ENCODE peak calls at places on chromosomes 4 and X, in nine cellular contexts. N, S, G, I, D, Q, X, W and V are unnamed samples.
A peak's percentile ranks its signal among the peaks of the same experiment; 100 is the strongest.

GRCh38 chr4:126526335-126526734 is 1106.4 kb upstream of the INTU start:
- DNase-seq in Q (no peak), D (no peak), I (no peak), S (no peak), G (no peak), W (no peak), X (no peak), N (no peak), V (no peak)

GRCh38 chr4:80115368-80116181 is 42.5 kb upstream of the ANTXR2 start:
- DNase-seq in N (no peak), I (no peak), Q (no peak), W (no peak), S (no peak), X (no peak), G (no peak), D (no peak), V (no peak)

GRCh38 chr4:101806914-101807313 is 16.4 kb downstream of the BANK1 start:
- DNase-seq in D (no peak), W (peak; percentile 34), Q (no peak), I (no peak), S (no peak), N (no peak), X (peak; percentile 57), G (no peak), V (no peak)

GRCh38 chrX:13151806-13152510 is 107.5 kb upstream of the FAM9C start:
- DNase-seq in G (no peak), D (no peak), S (no peak), W (peak; percentile 33), N (no peak), X (no peak), Q (no peak), I (no peak), V (no peak)

GRCh38 chr4:105113800-105114199 is 32.9 kb upstream of the TET2 start:
- DNase-seq in S (no peak), G (no peak), I (no peak), N (no peak), D (no peak), Q (no peak), X (no peak), W (no peak), V (no peak)

GRCh38 chr4:576991-577498 is 950 bp upstream of the TMEM271 start:
- DNase-seq in S (no peak), X (no peak), D (no peak), Q (no peak), I (no peak), N (no peak), G (no peak), W (no peak), V (no peak)

GRCh38 chr4:14178421-14178820 is 550.9 kb upstream of the BOD1L1 start:
- DNase-seq in I (peak; percentile 68), G (no peak), Q (no peak), S (no peak), D (no peak), W (no peak), X (no peak), N (no peak), V (no peak)

GRCh38 chr4:91092398-91092955 is 965.3 kb downstream of the CCSER1 start:
- DNase-seq in W (no peak), X (peak; percentile 57), Q (no peak), G (no peak), N (no peak), D (no peak), I (peak; percentile 61), S (no peak), V (no peak)

GRCh38 chrX:11589573-11590110 is 76.1 kb downstream of the ARHGAP6 start:
- DNase-seq in Q (no peak), N (no peak), S (no peak), D (no peak), G (no peak), W (no peak), I (no peak), X (no peak), V (no peak)

GRCh38 chrX:79719568-79720231 is 294.9 kb upstream of the TBX22 start:
- DNase-seq in G (no peak), X (no peak), I (no peak), D (no peak), N (no peak), Q (no peak), S (no peak), W (no peak), V (no peak)

GRCh38 chr4:72352746-72353145 is 216.3 kb downstream of the ADAMTS3 start:
- DNase-seq in X (no peak), N (no peak), I (peak; percentile 88), S (peak; percentile 44), Q (no peak), D (no peak), W (no peak), G (no peak), V (no peak)

GRCh38 chrX:134244043-134244442 is 7.1 kb downstream of the CCDC160 start:
- DNase-seq in S (no peak), I (peak; percentile 81), N (no peak), X (no peak), Q (no peak), G (no peak), D (no peak), W (peak; percentile 4), V (no peak)

GRCh38 chrX:153944140-153944799 is at the start of gene RENBP:
- DNase-seq in N (no peak), G (no peak), I (no peak), D (peak; percentile 83), X (peak; percentile 43), W (no peak), S (no peak), Q (no peak), V (peak; percentile 68)

GRCh38 chr4:140569307-140569638 is 512 bp upstream of the UCP1 start:
- DNase-seq in G (no peak), X (no peak), W (no peak), Q (no peak), D (no peak), N (no peak), I (no peak), S (no peak), V (no peak)
- H3K4me3 ChIP-seq in G (peak overlapping the region; percentile 73), X (peak overlapping the region; percentile 27), W (peak overlapping the region; percentile 49), Q (no peak overlapping the region), D (peak overlapping the region; percentile 31), N (peak overlapping the region; percentile 35), I (peak overlapping the region; percentile 64), S (peak overlapping the region; percentile 35), V (peak overlapping the region; percentile 44)

DNA sequence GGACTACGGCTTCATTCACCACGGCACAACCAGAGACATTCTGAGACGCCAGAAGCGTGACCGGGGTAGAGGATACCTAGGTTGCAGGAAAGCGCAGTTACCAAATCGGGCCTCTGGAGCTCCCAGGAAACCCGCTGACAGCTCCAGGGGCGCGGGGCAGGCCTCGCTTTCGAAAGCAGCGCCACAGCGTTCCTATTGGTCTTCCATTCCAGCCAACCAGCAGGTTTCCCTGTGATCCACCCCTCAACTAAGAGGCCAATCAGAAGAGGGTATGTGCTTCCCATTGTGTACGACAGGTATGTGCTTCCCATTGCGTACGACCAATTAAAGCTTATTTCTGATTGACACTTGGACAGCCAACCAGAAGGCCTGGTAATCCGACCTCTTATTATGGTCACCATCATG is 14.9 kb downstream of the SNX12 start:
- DNase-seq in N (peak; percentile 62), G (no peak), D (no peak), X (peak; percentile 7), Q (no peak), W (peak; percentile 3), I (no peak), S (no peak), V (no peak)
- H3K4me3 ChIP-seq in N (no peak overlapping the region), G (peak overlapping the region; percentile 39), D (no peak overlapping the region), X (no peak overlapping the region), Q (no peak overlapping the region), W (peak overlapping the region; percentile 35), I (no peak overlapping the region), S (no peak overlapping the region), V (no peak overlapping the region)

DNA sequence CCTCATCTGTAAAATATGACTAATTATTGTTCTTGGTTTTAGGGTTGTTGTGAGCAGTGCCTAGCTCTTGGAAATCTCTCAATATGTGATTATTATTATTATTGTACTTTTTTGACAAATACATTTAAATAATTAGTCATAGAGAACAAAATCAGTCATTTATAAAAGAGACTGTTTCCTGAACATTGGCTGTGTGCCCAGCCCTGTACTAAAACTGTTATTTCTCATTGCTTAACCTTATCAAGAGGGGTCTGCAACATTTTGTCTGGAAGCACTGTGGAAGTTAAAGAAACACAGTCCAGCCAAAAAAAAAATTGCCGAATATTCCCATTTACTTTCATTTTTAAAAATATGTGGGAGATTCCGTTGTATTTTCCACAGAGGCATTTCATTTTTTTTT is 989.2 kb upstream of the SLIT2 start:
- DNase-seq in G (no peak), Q (no peak), X (no peak), D (no peak), N (no peak), S (no peak), W (no peak), I (no peak), V (no peak)
- H3K4me3 ChIP-seq in G (peak overlapping the region; percentile 48), Q (no peak overlapping the region), X (no peak overlapping the region), D (peak overlapping the region; percentile 20), N (no peak overlapping the region), S (no peak overlapping the region), W (no peak overlapping the region), I (no peak overlapping the region), V (no peak overlapping the region)

GRCh38 chr4:124459196-124459921 is 253.2 kb downstream of the ANKRD50 start:
- DNase-seq in G (no peak), I (no peak), D (no peak), W (no peak), Q (no peak), N (no peak), S (no peak), X (no peak), V (no peak)
- H3K4me3 ChIP-seq in G (no peak overlapping the region), I (no peak overlapping the region), D (no peak overlapping the region), W (no peak overlapping the region), Q (no peak overlapping the region), N (peak overlapping the region; percentile 28), S (no peak overlapping the region), X (no peak overlapping the region), V (no peak overlapping the region)

DNA sequence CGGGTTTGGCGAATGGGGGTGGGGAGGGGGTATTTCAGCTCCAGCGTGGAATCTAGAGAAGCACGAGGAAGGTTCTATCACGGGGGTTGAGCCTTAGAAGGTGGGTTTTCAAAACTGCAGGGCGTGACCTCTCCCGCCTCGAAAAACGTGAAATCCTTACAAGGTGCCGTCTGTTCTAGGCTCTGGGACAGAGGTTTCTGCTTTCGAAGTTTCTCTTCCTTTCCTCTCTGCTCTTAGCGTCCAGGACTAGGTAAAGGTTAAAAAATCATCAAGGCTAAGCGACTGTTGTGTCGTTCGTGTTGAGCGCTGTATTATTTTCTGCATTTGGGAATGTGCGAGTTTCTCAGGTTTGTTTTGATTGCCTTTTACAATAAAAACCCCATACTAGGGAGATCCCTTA is 1.1 kb downstream of the FHL1 start:
- DNase-seq in D (no peak), W (no peak), S (no peak), N (no peak), G (no peak), X (no peak), Q (no peak), I (no peak), V (no peak)
- H3K4me3 ChIP-seq in D (peak overlapping the region; percentile 68), W (peak overlapping the region; percentile 1), S (peak overlapping the region; percentile 50), N (no peak overlapping the region), G (peak overlapping the region; percentile 90), X (peak overlapping the region; percentile 77), Q (peak overlapping the region; percentile 45), I (no peak overlapping the region), V (peak overlapping the region; percentile 87)

GRCh38 chr4:133148690-133149363 is at the start of gene PCDH10:
- DNase-seq in Q (peak; percentile 96), W (peak; percentile 96), D (peak; percentile 97), X (peak; percentile 89), G (peak; percentile 77), S (peak; percentile 69), N (peak; percentile 91), I (peak; percentile 85), V (peak; percentile 96)
- H3K4me3 ChIP-seq in Q (peak within 1 kb of the TSS; percentile 79), W (peak within 1 kb of the TSS; percentile 71), D (peak within 1 kb of the TSS; percentile 58), X (peak within 1 kb of the TSS; percentile 35), G (peak within 1 kb of the TSS; percentile 80), S (peak within 1 kb of the TSS; percentile 58), N (peak within 1 kb of the TSS; percentile 54), I (peak within 1 kb of the TSS; percentile 72), V (peak within 1 kb of the TSS; percentile 72)

GRCh38 chr4:76074468-76074867 is at the start of gene ART3:
- DNase-seq in G (no peak), W (no peak), I (no peak), N (no peak), Q (no peak), D (no peak), X (no peak), S (no peak), V (no peak)
- H3K4me3 ChIP-seq in G (no peak within 1 kb of the TSS), W (no peak within 1 kb of the TSS), I (no peak within 1 kb of the TSS), N (no peak within 1 kb of the TSS), Q (no peak within 1 kb of the TSS), D (no peak within 1 kb of the TSS), X (no peak within 1 kb of the TSS), S (no peak within 1 kb of the TSS), V (no peak within 1 kb of the TSS)